ENCODE peak calls at places on chromosome 19, in four cellular contexts. G, Y, Q and N are unnamed samples.

GRCh38 chr19:47095707-47096704 is 17.6 kb downstream of the ZC3H4 start:
- DNase-seq in G (peak; percentile 85), Y (no peak), Q (peak; percentile 46), N (peak; percentile 77)

GRCh38 chr19:49491804-49492572 is 4.2 kb upstream of the RPS11 start:
- DNase-seq in G (no peak), Y (no peak), Q (no peak), N (no peak)

GRCh38 chr19:40331052-40331451 is 17.1 kb downstream of the C19orf47 start:
- DNase-seq in G (no peak), Y (no peak), Q (no peak), N (no peak)

GRCh38 chr19:15463865-15464371 is 426 bp downstream of the RASAL3 start:
- DNase-seq in G (no peak), Y (no peak), Q (no peak), N (no peak)

GRCh38 chr19:4428326-4428975 is 26.0 kb downstream of the CHAF1A start:
- DNase-seq in G (no peak), Y (no peak), Q (no peak), N (no peak)

GRCh38 chr19:40592170-40592569 is 9.0 kb upstream of the LTBP4 start:
- DNase-seq in G (peak; percentile 78), Y (no peak), Q (no peak), N (no peak)

GRCh38 chr19:16853066-16853465 is 23.9 kb downstream of the SIN3B start:
- DNase-seq in G (no peak), Y (no peak), Q (no peak), N (no peak)

GRCh38 chr19:2983351-2984195 is 6.2 kb downstream of the TLE6 start:
- DNase-seq in G (peak; percentile 78), Y (no peak), Q (no peak), N (peak; percentile 74)

GRCh38 chr19:21326169-21326568 is 3.0 kb downstream of the ZNF708 start:
- DNase-seq in G (no peak), Y (no peak), Q (no peak), N (no peak)

GRCh38 chr19:22426901-22427300 is 4.8 kb upstream of the ZNF98 start:
- DNase-seq in G (no peak), Y (no peak), Q (no peak), N (no peak)

GRCh38 chr19:22421797-22422196 is 349 bp downstream of the ZNF98 start:
- DNase-seq in G (no peak), Y (no peak), Q (no peak), N (no peak)

GRCh38 chr19:22427587-22428298 is 5.6 kb upstream of the ZNF98 start:
- DNase-seq in G (no peak), Y (no peak), Q (no peak), N (no peak)

GRCh38 chr19:22422220-22422619 is at the start of gene ZNF98:
- DNase-seq in G (no peak), Y (no peak), Q (no peak), N (peak; percentile 38)
- H3K4me3 ChIP-seq in G (no peak within 1 kb of the TSS), Y (no peak within 1 kb of the TSS), Q (no peak within 1 kb of the TSS), N (peak within 1 kb of the TSS; percentile 49)

GRCh38 chr19:58406818-58407657 is 1.4 kb upstream of the ZNF584 start:
- DNase-seq in G (no peak), Y (no peak), Q (no peak), N (no peak)

GRCh38 chr19:58409010-58409790 is 751 bp downstream of the ZNF584 start:
- DNase-seq in G (no peak), Y (no peak), Q (no peak), N (no peak)

GRCh38 chr19:58407658-58408151 is 744 bp upstream of the ZNF584 start:
- DNase-seq in G (no peak), Y (no peak), Q (no peak), N (no peak)

GRCh38 chr19:58408152-58409009 is at the start of gene ZNF584:
- DNase-seq in G (peak; percentile 93), Y (peak; percentile 43), Q (peak; percentile 48), N (peak; percentile 96)
- TF ChIP-seq CTCF in G (no peak), Y (no peak), Q (no peak), N (no peak)

GRCh38 chr19:27774827-27775226 is 1438.1 kb downstream of the UQCRFS1 start:
- DNase-seq in G (no peak), Y (no peak), Q (no peak), N (no peak)
- H3K4me3 ChIP-seq in G (no peak overlapping the region), Y (no peak overlapping the region), Q (no peak overlapping the region), N (no peak overlapping the region)

GRCh38 chr19:43798026-43798545 is 4.2 kb downstream of the LYPD5 start:
- DNase-seq in G (no peak), Y (no peak), Q (no peak), N (no peak)

GRCh38 chr19:43798546-43799409 is 3.5 kb downstream of the LYPD5 start:
- DNase-seq in G (peak; percentile 42), Y (no peak), Q (no peak), N (no peak)

GRCh38 chr19:43799502-43800142 is 2.6 kb downstream of the LYPD5 start:
- DNase-seq in G (no peak), Y (no peak), Q (no peak), N (no peak)

GRCh38 chr19:43797118-43797517 is 5.1 kb downstream of the LYPD5 start:
- DNase-seq in G (no peak), Y (no peak), Q (no peak), N (no peak)

DNA sequence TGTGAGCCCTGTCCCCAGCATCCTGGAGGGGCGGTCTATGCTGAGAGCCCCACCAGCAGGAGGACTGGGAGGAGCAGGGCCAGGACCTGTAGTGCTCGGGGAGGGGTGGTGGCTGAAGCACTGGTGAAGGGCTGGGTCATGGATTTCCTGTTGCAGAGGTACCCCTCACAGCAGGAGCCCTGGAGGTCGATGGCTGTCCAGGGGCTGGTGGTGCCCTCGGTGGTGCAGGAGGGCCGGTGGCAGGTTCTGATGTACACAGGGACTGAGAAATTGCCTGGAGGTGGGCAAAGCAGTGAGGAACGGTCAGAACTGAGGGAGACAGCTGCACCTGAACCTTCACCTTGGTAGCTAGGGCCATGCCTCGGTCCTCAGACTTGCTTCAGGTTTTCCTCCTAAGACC is 4.7 kb downstream of the LYPD5 start:
- DNase-seq in G (no peak), Y (no peak), Q (no peak), N (no peak)
- TF ChIP-seq CTCF in G (no peak), Y (no peak), Q (no peak), N (no peak)

GRCh38 chr19:1943661-1944087 is 2.7 kb downstream of the CSNK1G2 start:
- DNase-seq in G (no peak), Y (no peak), Q (no peak), N (no peak)
- H3K4me3 ChIP-seq in G (peak overlapping the region; percentile 4), Y (no peak overlapping the region), Q (no peak overlapping the region), N (no peak overlapping the region)

GRCh38 chr19:36030264-36031148 is 2.2 kb downstream of the CLIP3 start:
- DNase-seq in G (peak; percentile 11), Y (no peak), Q (no peak), N (no peak)

GRCh38 chr19:36028313-36029041 is 4.2 kb downstream of the CLIP3 start:
- DNase-seq in G (no peak), Y (no peak), Q (no peak), N (no peak)

GRCh38 chr19:36031308-36031707 is 1.4 kb downstream of the CLIP3 start:
- DNase-seq in G (no peak), Y (no peak), Q (no peak), N (no peak)

GRCh38 chr19:36027696-36028095 is 5.0 kb downstream of the CLIP3 start:
- DNase-seq in G (no peak), Y (no peak), Q (no peak), N (no peak)

GRCh38 chr19:36032251-36033104 is at the start of gene CLIP3:
- DNase-seq in G (peak; percentile 59), Y (no peak), Q (no peak), N (peak; percentile 69)
- TF ChIP-seq CTCF in G (no peak), Y (peak; percentile 10), Q (no peak), N (no peak)

DNA sequence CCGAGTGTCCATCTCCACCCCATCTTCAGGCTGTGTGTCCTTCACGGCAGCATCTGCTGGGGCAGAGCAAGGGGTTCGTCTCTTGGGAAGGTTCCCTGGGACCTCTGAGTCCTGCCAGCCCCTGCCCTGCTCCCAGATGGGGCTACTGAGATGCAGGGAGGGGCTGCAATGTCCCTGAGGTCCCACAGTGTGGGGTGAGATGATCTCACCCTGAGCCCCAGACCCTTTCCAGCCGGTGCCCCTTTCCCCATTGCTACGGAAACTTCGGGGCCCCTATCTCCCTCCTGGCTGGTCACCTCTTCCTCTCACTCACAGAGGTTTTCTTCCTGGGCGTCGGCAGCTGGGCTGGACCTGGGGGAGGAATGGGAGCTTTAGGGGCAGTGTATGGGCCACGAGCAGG is 5.0 kb downstream of the LILRB2 start:
- DNase-seq in G (no peak), Y (no peak), Q (no peak), N (no peak)
- H3K4me3 ChIP-seq in G (no peak overlapping the region), Y (no peak overlapping the region), Q (no peak overlapping the region), N (no peak overlapping the region)

GRCh38 chr19:43561144-43561970 is 14.0 kb downstream of the XRCC1 start:
- DNase-seq in G (no peak), Y (no peak), Q (no peak), N (no peak)
- TF ChIP-seq CTCF in G (no peak), Y (no peak), Q (no peak), N (no peak)